ENCODE peak calls at places on chromosomes 13 and 19, in four cellular contexts. One of them, this sample, is unnamed.

GRCh38 chr19:51398096-51398704 is 7.8 kb upstream of the C19orf84 start:
- DNase-seq in ELF-1: no peak
- DNase-seq in foreskin fibroblast: peak; percentile 50
- DNase-seq in prostate gland: no peak
- DNase-seq in this sample: no peak

GRCh38 chr13:23551213-23552008 is 18.8 kb upstream of the TNFRSF19 start:
- DNase-seq in ELF-1: no peak
- DNase-seq in foreskin fibroblast: no peak
- DNase-seq in prostate gland: no peak
- DNase-seq in this sample: no peak

GRCh38 chr13:48707405-48707804 is 53.7 kb downstream of the CYSLTR2 start:
- DNase-seq in ELF-1: no peak
- DNase-seq in foreskin fibroblast: no peak
- DNase-seq in prostate gland: no peak
- DNase-seq in this sample: no peak

GRCh38 chr13:28204690-28205443 is 66.5 kb downstream of the PAN3 start:
- DNase-seq in ELF-1: no peak
- DNase-seq in foreskin fibroblast: no peak
- DNase-seq in prostate gland: no peak
- DNase-seq in this sample: no peak

GRCh38 chr19:35710784-35711723 is 6.7 kb downstream of the ZBTB32 start:
- DNase-seq in ELF-1: no peak
- DNase-seq in foreskin fibroblast: no peak
- DNase-seq in prostate gland: no peak
- DNase-seq in this sample: no peak

GRCh38 chr19:1248454-1249297 is at the start of gene MIDN:
- DNase-seq in ELF-1: peak; percentile 80
- DNase-seq in foreskin fibroblast: peak; percentile 97
- DNase-seq in prostate gland: peak; percentile 79
- DNase-seq in this sample: peak; percentile 74

GRCh38 chr13:41562541-41563178 is 105.3 kb downstream of the RGCC start:
- DNase-seq in ELF-1: no peak
- DNase-seq in foreskin fibroblast: peak; percentile 22
- DNase-seq in prostate gland: no peak
- DNase-seq in this sample: no peak

GRCh38 chr13:76438050-76438449 is 448.2 kb downstream of the KCTD12 start:
- DNase-seq in ELF-1: no peak
- DNase-seq in foreskin fibroblast: peak; percentile 63
- DNase-seq in prostate gland: no peak
- DNase-seq in this sample: no peak

GRCh38 chr13:46315036-46315435 is 72.0 kb downstream of the RUBCNL start:
- DNase-seq in ELF-1: no peak
- DNase-seq in foreskin fibroblast: no peak
- DNase-seq in prostate gland: no peak
- DNase-seq in this sample: no peak

GRCh38 chr19:50896591-50897190 is 14.5 kb downstream of the KLK4 start:
- DNase-seq in ELF-1: no peak
- DNase-seq in foreskin fibroblast: peak; percentile 12
- DNase-seq in prostate gland: peak; percentile 88
- DNase-seq in this sample: peak; percentile 32

GRCh38 chr13:34044660-34045080 is 226.7 kb downstream of the RFC3 start:
- DNase-seq in ELF-1: no peak
- DNase-seq in foreskin fibroblast: peak; percentile 83
- DNase-seq in prostate gland: peak; percentile 34
- DNase-seq in this sample: no peak

GRCh38 chr19:11141937-11142527 is 13.6 kb downstream of the SPC24 start:
- DNase-seq in ELF-1: peak; percentile 36
- DNase-seq in foreskin fibroblast: peak; percentile 18
- DNase-seq in prostate gland: no peak
- DNase-seq in this sample: no peak

GRCh38 chr13:43159007-43159406 is 135.6 kb downstream of the DNAJC15 start:
- DNase-seq in ELF-1: peak; percentile 74
- DNase-seq in foreskin fibroblast: peak; percentile 69
- DNase-seq in prostate gland: no peak
- DNase-seq in this sample: no peak

GRCh38 chr13:74573654-74574053 is 439.4 kb upstream of the KLF12 start:
- DNase-seq in ELF-1: peak; percentile 48
- DNase-seq in foreskin fibroblast: no peak
- DNase-seq in prostate gland: no peak
- DNase-seq in this sample: no peak

GRCh38 chr13:90336507-90336906 is 1011.0 kb upstream of the MIR17HG start:
- DNase-seq in ELF-1: peak; percentile 20
- DNase-seq in foreskin fibroblast: no peak
- DNase-seq in prostate gland: no peak
- DNase-seq in this sample: no peak

This sample was measured in breast epithelium.